ENCODE peak calls at places on chromosomes 3 and 15, in ten cellular contexts. E is Ammon's horn; J is astrocyte of the spinal cord; G is transverse colon; X is fibroblast of the conjunctiva; B is right atrium auricular region; W is H9; N is mesothelial cell of epicardium; M is CD8-positive, alpha-beta T cell; K is left ventricle myocardium inferior. P is an unnamed sample.

GRCh38 chr15:94526071-94526689 is 294.8 kb downstream of the MCTP2 start:
- DNase-seq in K (no peak), W (peak), M (no peak), E (no peak), X (no peak), J (no peak), N (no peak), B (no peak), G (no peak), P (no peak)

GRCh38 chr3:196149375-196149774 is 61.8 kb downstream of the ZDHHC19 start:
- DNase-seq in E (no peak), B (no peak), N (no peak), G (no peak), X (no peak), K (no peak), W (no peak), J (no peak), M (no peak), P (no peak)

GRCh38 chr3:96200897-96201296 is 613.5 kb upstream of the EPHA6 start:
- DNase-seq in G (no peak), M (no peak), K (no peak), B (no peak), J (no peak), X (no peak), N (no peak), E (no peak), W (no peak), P (no peak)

GRCh38 chr3:106691476-106691875 is 685.8 kb upstream of the CCDC54 start:
- DNase-seq in W (no peak), K (no peak), E (no peak), N (no peak), M (no peak), B (no peak), J (peak), G (no peak), X (no peak), P (no peak)

GRCh38 chr15:69810441-69811071 is 287.2 kb downstream of the TLE3 start:
- DNase-seq in G (no peak), X (no peak), N (no peak), J (no peak), W (no peak), K (no peak), E (no peak), B (no peak), M (no peak), P (no peak)

GRCh38 chr3:116318370-116318769 is 126.9 kb downstream of the LSAMP start:
- DNase-seq in M (no peak), E (no peak), B (no peak), G (no peak), K (no peak), W (no peak), J (no peak), X (no peak), N (no peak), P (no peak)

GRCh38 chr15:64137226-64137833 is 14.2 kb upstream of the SNX22 start:
- DNase-seq in G (no peak), X (no peak), K (no peak), E (peak), J (no peak), B (no peak), W (no peak), M (no peak), N (no peak), P (no peak)

GRCh38 chr15:31214864-31215489 is 111.7 kb upstream of the KLF13 start:
- DNase-seq in N (no peak), G (peak), B (peak), W (no peak), E (peak), J (no peak), M (no peak), K (peak), X (no peak), P (no peak)

GRCh38 chr3:168094877-168095610 is 680 bp downstream of the GOLIM4 start:
- DNase-seq in W (peak), G (peak), E (peak), K (peak), B (peak), J (peak), N (peak), X (peak), M (peak), P (no peak)

GRCh38 chr3:46619845-46620778 is 7.8 kb downstream of the FAM240A start:
- DNase-seq in G (no peak), N (no peak), B (peak), J (no peak), K (no peak), X (no peak), W (no peak), E (no peak), M (no peak), P (no peak)

GRCh38 chr3:138946554-138947302 is at the start of the genes FOXL2 and FOXL2NB:
- DNase-seq in E (no peak), M (no peak), G (no peak), J (peak), W (peak), B (no peak), N (peak), X (peak), K (no peak), P (no peak)

GRCh38 chr3:7484636-7485035 is 623.7 kb downstream of the GRM7 start:
- DNase-seq in W (no peak), J (peak), K (no peak), E (no peak), N (no peak), M (no peak), G (no peak), X (no peak), B (no peak), P (no peak)

GRCh38 chr3:22156868-22157267 is 405.9 kb upstream of the ZNF385D start:
- DNase-seq in B (no peak), K (no peak), X (no peak), G (peak), J (no peak), M (no peak), W (no peak), E (no peak), N (no peak), P (no peak)

GRCh38 chr3:15636028-15636709 is 34.6 kb downstream of the BTD start:
- DNase-seq in X (peak), M (no peak), B (no peak), E (no peak), N (no peak), G (no peak), W (no peak), J (peak), K (no peak), P (no peak)

P was measured in activated CD4-positive, CD25-positive, alpha-beta regulatory T cell treated with anti-CD3 and anti-CD28 coated beads, Interleukin-2, amount 50 U/mL, for 16 hours.